ENCODE peak calls at places on chromosomes 4 and X, in eight cellular contexts. M is cardiac muscle cell; H is activated effector memory CD4-positive, alpha-beta T cell treated with anti-CD3 and anti-CD28 coated beads, Interleukin-2, amount 50 U/mL, for 16 hours; U is activated B cell treated with CpG ODN at 0.5 μM for 24 hours; F is activated CD4-positive, alpha-beta T cell treated with anti-CD3 and anti-CD28 coated beads, Interleukin-2, amount 50 U/mL, for 4 hours; D is EH; T is ureter; S is GM04504. A is an unnamed sample.

GRCh38 chrX:146241902-146242301 is 424.3 kb downstream of the SLITRK2 start:
- DNase-seq in M (no peak), H (no peak), U (no peak), F (no peak), D (no peak), T (no peak), S (no peak), A (no peak)

GRCh38 chrX:31349515-31349914 is 277.7 kb upstream of the FTHL17 start:
- DNase-seq in M (no peak), H (no peak), U (no peak), F (no peak), D (no peak), T (no peak), S (no peak), A (no peak)

GRCh38 chr4:168743576-168743975 is 246.7 kb downstream of the PALLD start:
- DNase-seq in M (peak), H (no peak), U (no peak), F (no peak), D (no peak), T (no peak), S (no peak), A (no peak)

GRCh38 chr4:32831104-32831503 is 2110.9 kb downstream of the PCDH7 start:
- DNase-seq in M (no peak), H (no peak), U (no peak), F (no peak), D (no peak), T (no peak), S (no peak), A (no peak)

GRCh38 chrX:40446927-40447326 is 133.8 kb upstream of the ATP6AP2 start:
- DNase-seq in M (peak), H (no peak), U (no peak), F (no peak), D (no peak), T (peak), S (no peak), A (no peak)

GRCh38 chr4:52718123-52718522 is 33.1 kb downstream of the ERVMER34-1 start:
- DNase-seq in M (peak), H (no peak), U (no peak), F (no peak), D (peak), T (no peak), S (no peak), A (no peak)

GRCh38 chr4:79015406-79015805 is 76.2 kb upstream of the PAQR3 start:
- DNase-seq in M (no peak), H (no peak), U (no peak), F (no peak), D (no peak), T (no peak), S (no peak), A (no peak)

GRCh38 chr4:120633810-120634209 is 288.7 kb downstream of the PRDM5 start:
- DNase-seq in M (no peak), H (no peak), U (no peak), F (no peak), D (peak), T (no peak), S (no peak), A (no peak)

GRCh38 chr4:113094327-113094726 is 44.9 kb downstream of the ANK2 start:
- DNase-seq in M (no peak), H (no peak), U (no peak), F (no peak), D (no peak), T (no peak), S (no peak), A (no peak)

GRCh38 chr4:15592799-15593198 is 62.4 kb downstream of the FBXL5 start:
- DNase-seq in M (no peak), H (no peak), U (no peak), F (no peak), D (no peak), T (no peak), S (no peak), A (no peak)

GRCh38 chr4:113979157-113979972 is at the start of gene ARSJ:
- DNase-seq in M (peak), H (no peak), U (no peak), F (no peak), D (peak), T (peak), S (peak), A (no peak)

GRCh38 chrX:38861489-38861888 is 60.2 kb downstream of the MID1IP1 start:
- DNase-seq in M (peak), H (no peak), U (no peak), F (no peak), D (no peak), T (no peak), S (no peak), A (no peak)

GRCh38 chr4:99625369-99625768 is 32.3 kb downstream of the C4orf54 start:
- DNase-seq in M (no peak), H (no peak), U (no peak), F (no peak), D (no peak), T (no peak), S (no peak), A (no peak)

GRCh38 chr4:98345838-98346237 is 84.7 kb downstream of the RAP1GDS1 start:
- DNase-seq in M (no peak), H (no peak), U (no peak), F (no peak), D (no peak), T (no peak), S (no peak), A (no peak)

GRCh38 chr4:145346081-145346480 is 135.6 kb upstream of the SMAD1 start:
- DNase-seq in M (no peak), H (no peak), U (no peak), F (no peak), D (no peak), T (no peak), S (no peak), A (no peak)

GRCh38 chrX:125651426-125651825 is 331.8 kb downstream of the TEX13C start:
- DNase-seq in M (no peak), H (no peak), U (no peak), F (no peak), D (no peak), T (no peak), S (no peak), A (no peak)

GRCh38 chr4:137572163-137572562 is 39.9 kb upstream of the PCDH18 start:
- DNase-seq in M (no peak), H (no peak), U (no peak), F (no peak), D (no peak), T (no peak), S (no peak), A (no peak)

GRCh38 chr4:54372951-54373350 is 143.9 kb downstream of the PDGFRA start:
- DNase-seq in M (no peak), H (no peak), U (no peak), F (no peak), D (no peak), T (no peak), S (no peak), A (no peak)

GRCh38 chrX:24479924-24480722 is 15.0 kb downstream of the PDK3 start:
- DNase-seq in M (no peak), H (peak), U (no peak), F (peak), D (no peak), T (peak), S (no peak), A (peak)

GRCh38 chr4:184453402-184454160 is 20.8 kb downstream of the IRF2 start:
- DNase-seq in M (peak), H (peak), U (no peak), F (peak), D (peak), T (no peak), S (no peak), A (peak)

GRCh38 chr4:174714393-174715211 is 114.4 kb downstream of the GLRA3 start:
- DNase-seq in M (peak), H (no peak), U (no peak), F (no peak), D (peak), T (no peak), S (peak), A (no peak)

GRCh38 chr4:170675568-170676262 is 586.0 kb upstream of the AADAT start:
- DNase-seq in M (no peak), H (no peak), U (no peak), F (no peak), D (peak), T (no peak), S (no peak), A (no peak)

GRCh38 chrX:52341493-52341892 is 27.3 kb upstream of the XAGE2 start:
- DNase-seq in M (no peak), H (no peak), U (no peak), F (no peak), D (peak), T (no peak), S (no peak), A (no peak)

GRCh38 chr4:7183780-7184460 is 8.4 kb upstream of the SORCS2 start:
- DNase-seq in M (no peak), H (peak), U (no peak), F (no peak), D (no peak), T (peak), S (no peak), A (no peak)

GRCh38 chr4:47836655-47837581 is 949 bp downstream of the CORIN start:
- DNase-seq in M (peak), H (peak), U (peak), F (peak), D (peak), T (peak), S (peak), A (peak)

GRCh38 chrX:10633722-10634121 is 13.3 kb upstream of the MID1 start:
- DNase-seq in M (peak), H (no peak), U (no peak), F (no peak), D (peak), T (peak), S (peak), A (no peak)

GRCh38 chr4:6335040-6335590 is 65.5 kb downstream of the WFS1 start:
- DNase-seq in M (no peak), H (no peak), U (no peak), F (no peak), D (no peak), T (no peak), S (no peak), A (no peak)

GRCh38 chr4:17639136-17639535 is 24.7 kb downstream of the MED28 start:
- DNase-seq in M (no peak), H (no peak), U (no peak), F (no peak), D (no peak), T (no peak), S (no peak), A (no peak)

GRCh38 chrX:50514811-50515210 is 44.2 kb upstream of the DGKK start:
- DNase-seq in M (no peak), H (no peak), U (no peak), F (no peak), D (no peak), T (no peak), S (no peak), A (no peak)

GRCh38 chrX:42823443-42823842 is 45.5 kb upstream of the PPP1R2C start:
- DNase-seq in M (no peak), H (no peak), U (no peak), F (no peak), D (no peak), T (no peak), S (no peak), A (peak)

A was measured in CD4-positive, CD25-positive, alpha-beta regulatory T cell.